ENCODE peak calls at places on chromosome 13, in seven cellular contexts. B is GM12892, N is GM23338, K is Panc1, E is transverse colon, T is GM12878, J is spleen. A is an unnamed sample.

GRCh38 chr13:22030321-22030720 is 359.4 kb downstream of the FGF9 start:
- DNase-seq in B (no peak), N (no peak), K (no peak), E (no peak), T (no peak), J (no peak), A (no peak)

GRCh38 chr13:64778002-64778401 is 2452.1 kb downstream of the PCDH9 start:
- DNase-seq in B (no peak), N (peak), K (no peak), E (no peak), T (no peak), J (no peak), A (no peak)

GRCh38 chr13:81197483-81197882 is 856.6 kb upstream of the SPRY2 start:
- DNase-seq in B (no peak), N (no peak), K (no peak), E (no peak), T (no peak), J (no peak), A (no peak)

GRCh38 chr13:98171806-98172569 is 5.1 kb downstream of the RNF113B start:
- DNase-seq in B (no peak), N (no peak), K (no peak), E (no peak), T (no peak), J (no peak), A (no peak)

GRCh38 chr13:30743319-30744055 is 8.1 kb downstream of the ALOX5AP start:
- DNase-seq in B (no peak), N (no peak), K (peak), E (peak), T (no peak), J (no peak), A (no peak)

GRCh38 chr13:76965759-76966421 is 17.6 kb downstream of the ACOD1 start:
- DNase-seq in B (no peak), N (no peak), K (no peak), E (peak), T (no peak), J (no peak), A (peak)

GRCh38 chr13:36341718-36342117 is 4.5 kb downstream of the SPART start:
- DNase-seq in B (no peak), N (no peak), K (no peak), E (no peak), T (no peak), J (no peak), A (no peak)

GRCh38 chr13:66673401-66673800 is 556.7 kb downstream of the PCDH9 start:
- DNase-seq in B (no peak), N (no peak), K (no peak), E (no peak), T (no peak), J (no peak), A (no peak)

GRCh38 chr13:42990991-42991891 is 800 bp downstream of the EPSTI1 start:
- DNase-seq in B (no peak), N (no peak), K (no peak), E (no peak), T (no peak), J (peak), A (no peak)

GRCh38 chr13:112653821-112654220 is 36.0 kb upstream of the ATP11A start:
- DNase-seq in B (no peak), N (no peak), K (no peak), E (no peak), T (no peak), J (no peak), A (no peak)

GRCh38 chr13:77136902-77137420 is 110.0 kb upstream of the FBXL3 start:
- DNase-seq in B (no peak), N (peak), K (no peak), E (no peak), T (no peak), J (no peak), A (no peak)

GRCh38 chr13:39998166-39998565 is 342.7 kb downstream of the COG6 start:
- DNase-seq in B (no peak), N (no peak), K (no peak), E (no peak), T (no peak), J (no peak), A (no peak)

GRCh38 chr13:59442946-59443345 is 720.8 kb downstream of the DIAPH3 start:
- DNase-seq in B (no peak), N (no peak), K (no peak), E (no peak), T (no peak), J (no peak), A (no peak)

GRCh38 chr13:111528513-111528912 is 208.1 kb downstream of the TEX29 start:
- DNase-seq in B (no peak), N (no peak), K (no peak), E (no peak), T (no peak), J (peak), A (no peak)

GRCh38 chr13:30928971-30929370 is 3.5 kb upstream of the TEX26 start:
- DNase-seq in B (no peak), N (no peak), K (no peak), E (no peak), T (no peak), J (no peak), A (no peak)

GRCh38 chr13:24276310-24276709 is 33.1 kb upstream of the C1QTNF9 start:
- DNase-seq in B (no peak), N (no peak), K (no peak), E (no peak), T (peak), J (no peak), A (no peak)

GRCh38 chr13:19742651-19743050 is 40.1 kb downstream of the PSPC1 start:
- DNase-seq in B (no peak), N (peak), K (no peak), E (no peak), T (no peak), J (no peak), A (no peak)

GRCh38 chr13:113947321-113948033 is 26.4 kb downstream of the C13orf46 start:
- DNase-seq in B (no peak), N (peak), K (no peak), E (peak), T (no peak), J (peak), A (no peak)

GRCh38 chr13:20503088-20504083 is 22.3 kb downstream of the CRYL1 start:
- DNase-seq in B (no peak), N (no peak), K (no peak), E (no peak), T (no peak), J (no peak), A (no peak)

GRCh38 chr13:24452044-24452443 is 60.5 kb downstream of the PARP4 start:
- DNase-seq in B (no peak), N (no peak), K (no peak), E (no peak), T (no peak), J (no peak), A (no peak)

GRCh38 chr13:19071161-19071936 is 110.3 kb downstream of the TUBA3C start:
- DNase-seq in B (no peak), N (no peak), K (no peak), E (no peak), T (no peak), J (no peak), A (no peak)

GRCh38 chr13:95033890-95034289 is 267.4 kb downstream of the ABCC4 start:
- DNase-seq in B (no peak), N (no peak), K (no peak), E (no peak), T (no peak), J (no peak), A (no peak)

GRCh38 chr13:65585346-65585745 is 1644.8 kb downstream of the PCDH9 start:
- DNase-seq in B (no peak), N (no peak), K (no peak), E (no peak), T (no peak), J (no peak), A (no peak)

GRCh38 chr13:98746968-98747367 is 5.5 kb downstream of the SLC15A1 start:
- DNase-seq in B (no peak), N (no peak), K (no peak), E (peak), T (no peak), J (no peak), A (no peak)

GRCh38 chr13:31909889-31910551 is 121.6 kb upstream of the FRY start:
- DNase-seq in B (no peak), N (peak), K (peak), E (peak), T (peak), J (no peak), A (peak)

GRCh38 chr13:99505814-99506269 is 4.6 kb downstream of the TM9SF2 start:
- DNase-seq in B (no peak), N (no peak), K (no peak), E (no peak), T (no peak), J (no peak), A (no peak)

GRCh38 chr13:24506698-24507335 is 5.8 kb downstream of the PARP4 start:
- DNase-seq in B (no peak), N (peak), K (no peak), E (no peak), T (no peak), J (peak), A (no peak)

GRCh38 chr13:67224148-67224846 is 5.8 kb downstream of the PCDH9 start:
- DNase-seq in B (no peak), N (peak), K (no peak), E (peak), T (no peak), J (peak), A (no peak)

GRCh38 chr13:99362362-99362761 is 55.2 kb upstream of the GPR183 start:
- DNase-seq in B (no peak), N (no peak), K (no peak), E (no peak), T (no peak), J (no peak), A (no peak)

GRCh38 chr13:90594694-90595093 is 752.8 kb upstream of the MIR17HG start:
- DNase-seq in B (no peak), N (no peak), K (no peak), E (no peak), T (no peak), J (no peak), A (no peak)

GRCh38 chr13:112647256-112647655 is 42.6 kb upstream of the ATP11A start:
- DNase-seq in B (no peak), N (no peak), K (no peak), E (no peak), T (no peak), J (no peak), A (no peak)

GRCh38 chr13:25136872-25137623 is 35.0 kb downstream of the AMER2 start:
- DNase-seq in B (no peak), N (peak), K (no peak), E (no peak), T (no peak), J (no peak), A (peak)

GRCh38 chr13:64274481-64275217 is 2859.0 kb upstream of the PCDH20 start:
- DNase-seq in B (no peak), N (no peak), K (no peak), E (no peak), T (no peak), J (no peak), A (no peak)

GRCh38 chr13:88674841-88675240 is 1003.7 kb downstream of the SLITRK5 start:
- DNase-seq in B (no peak), N (no peak), K (no peak), E (no peak), T (no peak), J (no peak), A (no peak)

GRCh38 chr13:110410906-110411305 is 103.8 kb downstream of the COL4A2 start:
- DNase-seq in B (no peak), N (no peak), K (no peak), E (no peak), T (no peak), J (no peak), A (no peak)

GRCh38 chr13:22012676-22013075 is 341.8 kb downstream of the FGF9 start:
- DNase-seq in B (no peak), N (no peak), K (no peak), E (no peak), T (no peak), J (no peak), A (no peak)

GRCh38 chr13:60433505-60433904 is 36.5 kb downstream of the TDRD3 start:
- DNase-seq in B (no peak), N (no peak), K (no peak), E (no peak), T (no peak), J (no peak), A (no peak)

GRCh38 chr13:97395437-97396136 is 38.4 kb upstream of the RAP2A start:
- DNase-seq in B (no peak), N (no peak), K (no peak), E (no peak), T (no peak), J (no peak), A (no peak)

GRCh38 chr13:43196171-43196611 is 172.8 kb downstream of the DNAJC15 start:
- DNase-seq in B (no peak), N (no peak), K (no peak), E (no peak), T (no peak), J (no peak), A (no peak)

GRCh38 chr13:29497137-29497654 is 98.3 kb downstream of the SLC7A1 start:
- DNase-seq in B (no peak), N (no peak), K (no peak), E (peak), T (no peak), J (peak), A (no peak)

GRCh38 chr13:29500426-29500825 is 95.1 kb downstream of the SLC7A1 start:
- DNase-seq in B (no peak), N (no peak), K (no peak), E (no peak), T (no peak), J (peak), A (no peak)

GRCh38 chr13:29498426-29499040 is 97.0 kb downstream of the SLC7A1 start:
- DNase-seq in B (no peak), N (no peak), K (no peak), E (no peak), T (no peak), J (peak), A (no peak)

GRCh38 chr13:29501674-29502073 is 93.8 kb downstream of the SLC7A1 start:
- DNase-seq in B (no peak), N (no peak), K (no peak), E (no peak), T (no peak), J (no peak), A (no peak)

DNA sequence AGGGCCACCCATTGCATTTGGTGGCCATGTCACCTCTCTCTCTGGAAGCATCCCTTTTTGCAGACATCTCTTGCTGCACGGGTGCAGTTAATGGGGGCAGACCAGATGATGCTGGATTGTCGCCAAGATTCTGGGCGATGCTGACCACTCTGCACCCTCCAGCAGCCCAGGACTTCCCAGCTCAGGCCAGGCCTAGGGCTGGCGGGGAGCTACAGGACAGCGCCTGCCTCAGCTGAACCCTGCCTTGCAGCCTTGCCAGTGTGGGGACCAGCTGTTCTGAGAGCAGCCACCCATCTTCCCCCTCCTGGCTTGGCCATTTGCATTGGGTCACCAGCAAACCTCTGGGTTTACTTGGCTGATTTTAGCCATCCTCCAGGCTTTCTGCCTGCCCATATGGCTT is 95.7 kb downstream of the SLC7A1 start:
- DNase-seq in B (no peak), N (no peak), K (no peak), E (no peak), T (no peak), J (peak), A (no peak)
- TF ChIP-seq POLR2AphosphoS5 in B (no peak), N (no peak), K (no peak), E (no peak), T (no peak), J (no peak), A (no peak)

GRCh38 chr13:38669234-38669964 is 17.5 kb upstream of the FREM2 start:
- DNase-seq in B (no peak), N (no peak), K (no peak), E (no peak), T (no peak), J (no peak), A (no peak)
- TF ChIP-seq POLR2AphosphoS5 in B (no peak), N (no peak), K (no peak), E (no peak), T (no peak), J (no peak), A (no peak)

GRCh38 chr13:100789968-100790367 is 115.4 kb upstream of the TMTC4 start:
- DNase-seq in B (no peak), N (no peak), K (no peak), E (no peak), T (no peak), J (no peak), A (no peak)
- TF ChIP-seq POLR2AphosphoS5 in B (no peak), N (no peak), K (no peak), E (no peak), T (no peak), J (no peak), A (no peak)

GRCh38 chr13:51614350-51614786 is 30.1 kb downstream of the WDFY2 start:
- DNase-seq in B (peak), N (no peak), K (no peak), E (peak), T (peak), J (peak), A (no peak)
- TF ChIP-seq POLR2AphosphoS5 in B (peak), N (no peak), K (no peak), E (no peak), T (peak), J (peak), A (no peak)

DNA sequence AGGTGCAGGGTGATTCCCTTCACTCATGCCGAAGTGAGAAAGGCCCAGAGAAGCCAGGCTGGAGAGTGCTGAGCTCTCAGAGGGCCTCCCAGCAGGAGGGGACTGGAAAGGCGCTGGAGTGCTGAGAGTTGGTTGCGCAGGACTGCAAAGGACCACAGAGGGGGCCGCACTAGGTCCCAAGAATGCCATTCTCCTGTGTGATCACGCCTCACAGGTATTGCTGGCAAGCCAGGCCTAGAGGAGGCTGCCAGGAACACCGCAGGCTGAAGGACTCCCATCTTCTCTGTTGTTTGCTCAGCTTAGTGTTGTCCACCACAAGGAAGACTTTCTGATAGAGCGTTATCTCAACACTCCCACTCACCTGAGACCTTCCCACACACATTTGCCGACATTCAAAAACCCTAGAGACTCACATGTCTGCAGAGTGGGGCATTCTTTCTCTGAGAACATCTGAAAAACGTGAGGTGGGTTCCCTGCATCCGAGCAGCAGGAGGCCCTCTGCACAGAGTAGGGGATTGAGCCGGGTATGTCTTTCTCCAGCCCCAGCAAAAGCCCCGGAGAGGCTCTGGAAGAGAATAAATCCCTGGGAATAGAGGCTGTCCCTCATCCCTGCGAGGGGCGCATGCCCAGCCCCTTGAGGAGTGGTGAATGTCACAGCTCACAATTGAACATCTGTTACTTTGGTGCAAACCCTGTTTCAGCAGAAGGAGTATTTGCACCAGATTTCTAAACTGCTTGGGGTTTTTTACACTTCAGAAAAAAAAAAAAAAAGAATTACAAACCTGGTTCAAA is 164.8 kb downstream of the FGF14 start:
- DNase-seq in B (no peak), N (no peak), K (no peak), E (no peak), T (no peak), J (no peak), A (no peak)
- TF ChIP-seq POLR2AphosphoS5 in B (no peak), N (no peak), K (no peak), E (no peak), T (no peak), J (no peak), A (no peak)

DNA sequence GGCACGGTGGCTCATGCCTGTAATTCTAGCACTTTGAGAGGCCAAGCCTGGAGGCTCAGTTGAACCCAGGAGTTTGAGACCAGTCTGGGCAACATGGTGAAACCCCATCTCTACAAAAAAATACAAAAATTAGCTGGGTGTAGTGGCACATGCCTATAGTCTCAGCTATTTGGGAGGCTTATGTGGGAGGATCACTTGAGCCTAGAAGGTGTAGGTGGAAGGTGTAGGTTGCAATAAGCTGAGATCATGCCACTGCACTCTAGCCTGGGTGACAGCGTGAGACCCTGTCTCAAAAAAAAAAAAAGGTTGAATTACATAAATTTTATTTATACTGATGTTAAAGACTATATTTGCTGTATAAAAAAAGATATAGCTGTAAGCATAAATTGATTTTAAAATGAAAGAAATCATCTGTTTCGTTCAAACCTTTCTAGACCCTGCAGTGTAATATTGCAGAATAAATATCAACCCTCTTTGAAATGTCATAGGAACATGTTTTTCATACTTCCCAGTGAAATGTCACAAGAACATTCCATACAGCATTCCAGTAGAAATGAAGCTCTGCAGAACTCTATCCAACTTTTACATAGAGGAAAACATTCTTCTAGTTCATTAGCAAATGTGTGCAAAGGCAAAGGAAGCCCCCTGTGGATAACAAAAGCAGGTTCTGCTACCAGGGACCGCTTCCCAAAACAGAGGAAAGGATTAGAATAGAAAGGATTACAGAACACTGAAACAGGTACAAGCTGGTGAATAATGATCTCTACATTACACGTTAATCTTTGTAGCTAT is 76.0 kb downstream of the CAB39L start:
- DNase-seq in B (no peak), N (peak), K (no peak), E (no peak), T (no peak), J (no peak), A (no peak)
- TF ChIP-seq POLR2AphosphoS5 in B (no peak), N (no peak), K (no peak), E (no peak), T (no peak), J (no peak), A (no peak)

GRCh38 chr13:33497146-33497845 is 211.7 kb upstream of the STARD13 start:
- DNase-seq in B (no peak), N (no peak), K (no peak), E (no peak), T (no peak), J (no peak), A (no peak)

GRCh38 chr13:33493672-33494365 is 208.3 kb upstream of the STARD13 start:
- DNase-seq in B (no peak), N (no peak), K (no peak), E (no peak), T (no peak), J (no peak), A (no peak)

GRCh38 chr13:33490461-33491327 is 205.1 kb upstream of the STARD13 start:
- DNase-seq in B (no peak), N (peak), K (no peak), E (no peak), T (no peak), J (no peak), A (peak)

GRCh38 chr13:33496336-33496735 is 210.8 kb upstream of the STARD13 start:
- DNase-seq in B (no peak), N (no peak), K (no peak), E (no peak), T (no peak), J (no peak), A (no peak)

GRCh38 chr13:33494596-33495214 is 209.2 kb upstream of the STARD13 start:
- DNase-seq in B (no peak), N (peak), K (no peak), E (no peak), T (no peak), J (no peak), A (no peak)
- TF ChIP-seq POLR2AphosphoS5 in B (no peak), N (no peak), K (no peak), E (no peak), T (no peak), J (no peak), A (no peak)

A was measured in SK-N-MC.